ENCODE peak calls at places on chromosome 9, in eight cellular contexts. X is Peyer's patch, B is endothelial cell of umbilical vein, F is uterus, T is tibial nerve, W is heart left ventricle, V is ovary, Y is stomach. N is an unnamed sample.

GRCh38 chr9:35510745-35511428 is 21.0 kb downstream of the RUSC2 start:
- DNase-seq in X (no peak), B (peak), F (peak), T (peak), W (peak), V (peak), Y (peak), N (peak)

GRCh38 chr9:107637421-107638420 is 148.2 kb upstream of the KLF4 start:
- DNase-seq in X (peak), B (peak), F (peak), T (peak), W (peak), V (peak), Y (peak), N (peak)

GRCh38 chr9:20209421-20210340 is 412.6 kb downstream of the MLLT3 start:
- DNase-seq in X (no peak), B (no peak), F (no peak), T (no peak), W (no peak), V (no peak), Y (no peak), N (no peak)

GRCh38 chr9:101354143-101354764 is 30.6 kb downstream of the BAAT start:
- DNase-seq in X (no peak), B (no peak), F (no peak), T (no peak), W (no peak), V (no peak), Y (no peak), N (no peak)

GRCh38 chr9:125405938-125406811 is 144.5 kb downstream of the GAPVD1 start:
- DNase-seq in X (no peak), B (no peak), F (no peak), T (no peak), W (no peak), V (no peak), Y (no peak), N (no peak)

GRCh38 chr9:70420267-70421019 is 6.0 kb upstream of the KLF9 start:
- DNase-seq in X (peak), B (peak), F (peak), T (peak), W (peak), V (peak), Y (peak), N (peak)

GRCh38 chr9:89442501-89442978 is 55.4 kb downstream of the SEMA4D start:
- DNase-seq in X (no peak), B (no peak), F (no peak), T (no peak), W (no peak), V (no peak), Y (no peak), N (no peak)

GRCh38 chr9:96193356-96193755 is 108.6 kb downstream of the HSD17B3 start:
- DNase-seq in X (no peak), B (no peak), F (no peak), T (no peak), W (no peak), V (no peak), Y (no peak), N (no peak)

GRCh38 chr9:3497406-3497805 is 28.4 kb downstream of the RFX3 start:
- DNase-seq in X (no peak), B (peak), F (no peak), T (no peak), W (no peak), V (no peak), Y (no peak), N (no peak)

GRCh38 chr9:100427366-100428263 is 672 bp downstream of the MSANTD3 start:
- DNase-seq in X (peak), B (peak), F (peak), T (no peak), W (peak), V (peak), Y (peak), N (peak)

GRCh38 chr9:123763910-123764588 is 165.9 kb downstream of the DENND1A start:
- DNase-seq in X (no peak), B (no peak), F (no peak), T (no peak), W (no peak), V (no peak), Y (no peak), N (no peak)

GRCh38 chr9:121895836-121896544 is 197.1 kb downstream of the TTLL11 start:
- DNase-seq in X (no peak), B (peak), F (peak), T (no peak), W (peak), V (peak), Y (peak), N (peak)

GRCh38 chr9:71355884-71356283 is 234.5 kb upstream of the TRPM3 start:
- DNase-seq in X (no peak), B (no peak), F (no peak), T (no peak), W (no peak), V (no peak), Y (no peak), N (no peak)

GRCh38 chr9:136095495-136096058 is 488 bp upstream of the NACC2 start:
- DNase-seq in X (no peak), B (peak), F (no peak), T (no peak), W (no peak), V (no peak), Y (peak), N (no peak)

GRCh38 chr9:124264812-124265211 is 7.1 kb downstream of the NEK6 start:
- DNase-seq in X (peak), B (no peak), F (no peak), T (no peak), W (no peak), V (no peak), Y (no peak), N (no peak)

GRCh38 chr9:114909657-114910056 is 20.7 kb downstream of the TNFSF8 start:
- DNase-seq in X (no peak), B (no peak), F (no peak), T (no peak), W (no peak), V (no peak), Y (no peak), N (no peak)

GRCh38 chr9:89477811-89478583 is 19.9 kb downstream of the SEMA4D start:
- DNase-seq in X (no peak), B (peak), F (peak), T (no peak), W (no peak), V (peak), Y (peak), N (peak)

GRCh38 chr9:34564617-34565016 is 24.9 kb downstream of the CNTFR start:
- DNase-seq in X (no peak), B (no peak), F (no peak), T (no peak), W (no peak), V (no peak), Y (no peak), N (no peak)

GRCh38 chr9:127505396-127506116 is 54.2 kb downstream of the LRSAM1 start:
- DNase-seq in X (peak), B (peak), F (peak), T (no peak), W (no peak), V (peak), Y (no peak), N (no peak)

GRCh38 chr9:85302860-85303779 is 438.6 kb downstream of the AGTPBP1 start:
- DNase-seq in X (no peak), B (no peak), F (no peak), T (no peak), W (no peak), V (no peak), Y (no peak), N (no peak)

GRCh38 chr9:132181796-132182521 is 20.1 kb downstream of the NTNG2 start:
- DNase-seq in X (no peak), B (no peak), F (peak), T (no peak), W (peak), V (no peak), Y (no peak), N (no peak)

GRCh38 chr9:33329117-33329563 is 38.8 kb downstream of the NFX1 start:
- DNase-seq in X (no peak), B (peak), F (peak), T (no peak), W (peak), V (no peak), Y (peak), N (peak)

GRCh38 chr9:121344062-121344696 is 25.9 kb downstream of the STOM start:
- DNase-seq in X (no peak), B (no peak), F (no peak), T (no peak), W (no peak), V (no peak), Y (no peak), N (no peak)

GRCh38 chr9:4665357-4665756 is 923 bp downstream of the SPATA6L start:
- DNase-seq in X (no peak), B (peak), F (no peak), T (no peak), W (no peak), V (no peak), Y (no peak), N (no peak)

GRCh38 chr9:94714494-94714893 is 12.0 kb upstream of the AOPEP start:
- DNase-seq in X (no peak), B (no peak), F (no peak), T (no peak), W (no peak), V (no peak), Y (no peak), N (no peak)

GRCh38 chr9:4143951-4144717 is 155.7 kb downstream of the GLIS3 start:
- DNase-seq in X (no peak), B (no peak), F (no peak), T (no peak), W (no peak), V (no peak), Y (no peak), N (no peak)

GRCh38 chr9:4984171-4984570 is 901 bp upstream of the JAK2 start:
- DNase-seq in X (no peak), B (no peak), F (no peak), T (no peak), W (no peak), V (no peak), Y (no peak), N (no peak)

GRCh38 chr9:33434317-33435105 is 12.9 kb downstream of the AQP3 start:
- DNase-seq in X (no peak), B (no peak), F (no peak), T (no peak), W (no peak), V (no peak), Y (no peak), N (no peak)

GRCh38 chr9:7234144-7234543 is 476.4 kb downstream of the KDM4C start:
- DNase-seq in X (no peak), B (peak), F (no peak), T (no peak), W (no peak), V (no peak), Y (no peak), N (no peak)

GRCh38 chr9:37499297-37499696 is 13.5 kb downstream of the POLR1E start:
- DNase-seq in X (no peak), B (no peak), F (no peak), T (no peak), W (no peak), V (no peak), Y (no peak), N (no peak)

GRCh38 chr9:37501957-37502596 is 16.3 kb downstream of the POLR1E start:
- DNase-seq in X (no peak), B (no peak), F (no peak), T (no peak), W (no peak), V (no peak), Y (no peak), N (peak)

GRCh38 chr9:37507586-37508134 is 21.9 kb downstream of the POLR1E start:
- DNase-seq in X (no peak), B (no peak), F (no peak), T (no peak), W (no peak), V (no peak), Y (no peak), N (no peak)

GRCh38 chr9:37508135-37508833 is 22.5 kb downstream of the POLR1E start:
- DNase-seq in X (no peak), B (no peak), F (no peak), T (no peak), W (peak), V (no peak), Y (no peak), N (peak)

DNA sequence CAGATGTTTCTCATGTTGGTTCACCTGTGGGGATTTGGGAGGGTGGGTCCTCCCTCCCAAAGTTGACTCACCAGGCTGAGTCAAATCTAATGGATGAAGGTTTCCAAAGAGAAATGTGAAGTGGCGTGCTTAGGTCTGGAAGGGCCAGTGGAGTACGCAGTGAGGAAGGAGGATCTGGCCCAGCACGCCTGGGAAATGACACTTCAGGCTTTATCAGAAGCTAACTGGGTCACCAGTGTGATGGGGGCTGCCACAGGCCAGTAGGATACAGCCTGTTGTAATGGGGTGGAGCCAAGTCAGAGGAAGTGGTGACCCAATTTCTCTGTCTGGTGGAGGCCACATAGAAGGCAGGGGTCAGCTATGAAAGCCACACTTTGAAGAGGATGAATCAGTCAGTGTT is 18.0 kb downstream of the POLR1E start:
- DNase-seq in X (no peak), B (no peak), F (no peak), T (no peak), W (peak), V (no peak), Y (no peak), N (no peak)
- TF ChIP-seq POLR2A in X (no peak), B (no peak), F (no peak), T (no peak), W (no peak), V (no peak), Y (no peak), N (no peak)

DNA sequence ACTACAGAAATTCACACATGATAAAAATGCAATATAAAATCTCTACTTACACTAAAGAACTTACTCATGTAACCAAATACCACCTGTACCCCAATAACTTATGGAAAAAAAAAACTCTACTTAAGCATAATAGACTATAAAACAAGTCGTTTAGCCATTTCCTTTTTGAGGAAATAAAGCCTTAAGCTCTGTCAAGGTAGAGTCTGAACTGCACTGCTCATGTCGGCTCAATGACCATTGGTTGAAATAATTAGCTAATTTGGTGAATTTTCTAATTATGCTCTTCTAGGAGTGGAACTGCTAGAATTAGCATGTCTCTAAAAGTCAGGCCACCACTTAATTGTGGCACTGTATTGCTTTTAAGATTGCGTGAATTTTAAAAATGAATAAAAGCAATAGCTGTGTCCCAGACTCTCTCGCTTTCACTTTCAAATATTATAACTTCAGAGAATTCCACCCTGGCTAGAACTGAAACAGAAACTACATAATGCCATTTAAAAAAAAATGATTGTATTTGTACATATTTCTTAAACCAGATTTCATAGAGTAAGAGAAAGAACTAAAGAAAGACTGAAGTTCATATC is 113.0 kb upstream of the PCA3 start:
- DNase-seq in X (no peak), B (peak), F (no peak), T (no peak), W (no peak), V (no peak), Y (no peak), N (no peak)
- H3K4me3 ChIP-seq in X (peak), B (peak), F (peak), T (peak), W (peak), V (peak), Y (peak), N (no peak)

DNA sequence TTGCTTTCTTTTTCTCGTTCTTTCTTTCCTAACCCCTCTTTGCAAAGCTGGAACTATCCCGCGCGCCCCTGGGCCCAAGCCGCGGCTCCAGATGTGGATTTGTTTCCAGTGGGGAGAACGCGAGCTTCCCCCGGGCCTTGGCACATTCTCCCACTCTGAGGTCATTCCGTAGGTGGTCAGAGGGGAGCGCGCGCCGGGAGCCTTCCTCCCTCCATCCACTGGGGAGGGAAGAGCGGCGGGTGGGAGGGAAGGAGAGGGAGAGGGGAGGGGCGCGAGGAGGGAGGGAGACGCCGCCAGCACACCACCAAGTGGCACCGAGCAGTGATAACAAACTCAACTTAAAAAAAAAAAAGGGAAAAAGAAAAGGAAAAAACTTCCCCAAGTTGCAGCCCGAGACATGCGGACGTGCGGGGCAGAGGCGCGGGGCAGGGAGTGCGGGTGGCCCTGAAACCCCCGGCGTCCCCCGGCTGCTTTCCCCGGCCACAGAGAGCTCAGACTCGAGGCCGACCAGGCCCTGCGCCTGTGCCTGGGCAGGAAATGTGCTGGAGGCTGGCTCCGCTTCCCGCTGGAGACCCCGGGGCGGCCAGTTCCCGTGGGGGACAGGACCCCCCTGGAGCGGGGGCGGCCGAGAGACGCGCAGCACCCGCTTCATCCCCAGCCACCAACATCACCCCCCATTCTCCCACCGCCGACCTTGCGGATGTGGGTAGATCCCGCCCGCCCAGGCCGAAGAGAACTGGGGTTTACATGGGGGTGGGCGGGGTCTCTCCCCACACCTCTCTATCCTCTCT is 3.1 kb downstream of the IER5L start:
- DNase-seq in X (peak), B (peak), F (peak), T (peak), W (peak), V (peak), Y (peak), N (peak)
- TF ChIP-seq CTCF in X (no peak), B (peak), F (no peak), T (peak), W (peak), V (no peak), Y (no peak), N (no peak)

GRCh38 chr9:112717669-112718331 is at the start of gene INIP:
- DNase-seq in X (peak), B (peak), F (peak), T (peak), W (peak), V (peak), Y (peak), N (peak)
- TF ChIP-seq POLR2A in X (peak), B (peak), F (peak), T (peak), W (peak), V (peak), Y (no peak), N (peak)

DNA sequence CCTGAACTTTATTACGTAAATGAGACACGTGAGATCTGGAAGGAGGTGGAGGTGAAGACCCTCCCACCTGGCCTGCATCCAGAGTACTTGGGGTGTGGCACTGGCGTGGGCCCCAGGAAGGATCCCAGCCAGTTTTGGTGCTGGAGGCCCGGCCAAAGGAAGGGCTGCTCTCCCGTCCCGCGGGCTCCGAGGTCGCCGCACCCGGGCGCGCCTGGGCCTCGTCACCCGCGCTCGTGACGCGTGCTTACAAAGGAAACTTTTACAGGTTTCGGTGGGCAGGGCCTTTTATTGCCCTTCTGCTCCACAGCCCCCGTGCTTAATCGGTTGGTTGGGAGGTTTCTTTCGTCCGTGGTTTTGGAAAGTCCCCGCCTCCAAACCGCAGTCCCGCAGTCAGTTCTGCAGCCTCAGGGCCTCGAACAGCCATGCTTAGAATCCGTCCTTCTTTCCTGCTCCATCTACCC is 29.2 kb downstream of the CDKN2A start:
- DNase-seq in X (no peak), B (peak), F (no peak), T (no peak), W (no peak), V (no peak), Y (peak), N (peak)
- H3K4me3 ChIP-seq in X (peak), B (peak), F (no peak), T (no peak), W (peak), V (no peak), Y (peak), N (peak)

GRCh38 chr9:18442629-18443491 is 31.1 kb upstream of the ADAMTSL1 start:
- DNase-seq in X (no peak), B (peak), F (peak), T (peak), W (peak), V (peak), Y (peak), N (peak)

GRCh38 chr9:18441245-18441644 is 32.7 kb upstream of the ADAMTSL1 start:
- DNase-seq in X (no peak), B (peak), F (no peak), T (no peak), W (no peak), V (no peak), Y (no peak), N (no peak)

GRCh38 chr9:18437315-18438200 is 36.4 kb upstream of the ADAMTSL1 start:
- DNase-seq in X (no peak), B (peak), F (peak), T (no peak), W (peak), V (peak), Y (peak), N (peak)

GRCh38 chr9:18438951-18439350 is 35.0 kb upstream of the ADAMTSL1 start:
- DNase-seq in X (no peak), B (no peak), F (no peak), T (no peak), W (peak), V (no peak), Y (no peak), N (no peak)

DNA sequence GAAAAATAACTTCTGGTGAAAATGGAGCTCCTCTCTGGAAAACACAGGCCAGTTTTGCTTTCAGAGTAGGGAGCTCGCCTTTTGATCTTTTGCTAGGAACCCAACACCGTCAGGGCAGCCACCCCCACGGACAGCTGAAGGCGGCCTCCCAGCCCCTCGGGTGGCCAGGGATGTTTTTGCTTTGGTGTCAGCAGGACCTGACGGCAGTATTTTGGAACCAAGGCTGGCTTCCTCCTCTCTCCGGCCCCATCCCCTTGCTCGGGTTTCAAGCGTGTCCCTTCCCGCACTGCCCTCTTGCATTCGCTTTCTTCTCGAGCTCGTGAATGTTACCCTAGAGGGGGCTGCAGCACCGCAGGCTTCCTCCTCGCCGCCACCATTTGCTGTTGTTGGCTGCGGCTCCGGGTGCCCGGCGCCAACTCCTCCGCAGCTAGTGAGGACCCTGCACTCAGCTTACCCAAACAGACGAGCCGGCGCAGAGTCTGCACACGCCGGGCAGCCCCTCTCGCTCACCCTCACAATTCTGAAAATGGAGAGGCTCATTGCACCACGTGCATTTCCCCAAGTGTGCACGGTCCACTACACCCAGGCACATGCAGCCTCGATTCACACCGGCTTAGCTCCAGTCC is 35.5 kb upstream of the ADAMTSL1 start:
- DNase-seq in X (no peak), B (peak), F (peak), T (no peak), W (peak), V (peak), Y (peak), N (peak)
- TF ChIP-seq CTCF in X (no peak), B (peak), F (peak), T (peak), W (peak), V (peak), Y (peak), N (no peak)

GRCh38 chr9:128702445-128702948 is at the start of gene PKN3:
- DNase-seq in X (peak), B (peak), F (peak), T (peak), W (peak), V (peak), Y (peak), N (peak)
- TF ChIP-seq POLR2A in X (no peak), B (peak), F (no peak), T (no peak), W (peak), V (peak), Y (no peak), N (peak)

N was measured in right lobe of liver.